ENCODE peak calls at places on chromosomes 2 and 18, in six cellular contexts. D is SK-N-SH, Q is MM.1S, V is GM23248, O is PC-3, A is HCT116. I is an unnamed sample. For H3K36me3, the result is how much of the 10 kb centered on the place peaks cover.

GRCh38 chr2:24672589-24672988 is 120.6 kb downstream of the PTRHD1 start:
- DNase-seq in D (no peak), Q (no peak), V (no peak), O (no peak), A (no peak), I (no peak)

GRCh38 chr2:203706403-203706802 is at the start of gene CD28:
- DNase-seq in D (no peak), Q (peak), V (no peak), O (no peak), A (no peak), I (no peak)

GRCh38 chr18:26435415-26436095 is 112.8 kb downstream of the KCTD1 start:
- DNase-seq in D (no peak), Q (no peak), V (no peak), O (no peak), A (no peak), I (no peak)

GRCh38 chr2:234679766-234680687 is 183.1 kb upstream of the ARL4C start:
- DNase-seq in D (no peak), Q (no peak), V (peak), O (peak), A (peak), I (no peak)

GRCh38 chr18:36440614-36441013 is 143.1 kb downstream of the FHOD3 start:
- DNase-seq in D (peak), Q (no peak), V (peak), O (no peak), A (no peak), I (no peak)

GRCh38 chr2:84807063-84807485 is 73.8 kb downstream of the TRABD2A start:
- DNase-seq in D (no peak), Q (no peak), V (peak), O (peak), A (peak), I (no peak)

GRCh38 chr2:71756280-71756906 is 303.0 kb downstream of the DYSF start:
- DNase-seq in D (no peak), Q (no peak), V (peak), O (peak), A (no peak), I (no peak)

GRCh38 chr18:28114472-28114871 is 62.5 kb downstream of the CDH2 start:
- DNase-seq in D (no peak), Q (no peak), V (peak), O (peak), A (no peak), I (no peak)

GRCh38 chr2:205865794-205866490 is 183.6 kb downstream of the NRP2 start:
- DNase-seq in D (peak), Q (no peak), V (peak), O (peak), A (no peak), I (no peak)

GRCh38 chr18:48222118-48222517 is 187.1 kb downstream of the ZBTB7C start:
- DNase-seq in D (peak), Q (peak), V (peak), O (peak), A (no peak), I (no peak)

GRCh38 chr2:178425255-178425827 is 25.6 kb downstream of the PRKRA start:
- DNase-seq in D (no peak), Q (no peak), V (no peak), O (no peak), A (no peak), I (no peak)

GRCh38 chr2:178427458-178427857 is 23.5 kb downstream of the PRKRA start:
- DNase-seq in D (no peak), Q (no peak), V (no peak), O (no peak), A (no peak), I (no peak)

GRCh38 chr2:178428396-178428806 is 22.6 kb downstream of the PRKRA start:
- DNase-seq in D (no peak), Q (no peak), V (no peak), O (peak), A (no peak), I (no peak)

GRCh38 chr2:178426388-178426787 is 24.6 kb downstream of the PRKRA start:
- DNase-seq in D (no peak), Q (no peak), V (peak), O (peak), A (no peak), I (no peak)

DNA sequence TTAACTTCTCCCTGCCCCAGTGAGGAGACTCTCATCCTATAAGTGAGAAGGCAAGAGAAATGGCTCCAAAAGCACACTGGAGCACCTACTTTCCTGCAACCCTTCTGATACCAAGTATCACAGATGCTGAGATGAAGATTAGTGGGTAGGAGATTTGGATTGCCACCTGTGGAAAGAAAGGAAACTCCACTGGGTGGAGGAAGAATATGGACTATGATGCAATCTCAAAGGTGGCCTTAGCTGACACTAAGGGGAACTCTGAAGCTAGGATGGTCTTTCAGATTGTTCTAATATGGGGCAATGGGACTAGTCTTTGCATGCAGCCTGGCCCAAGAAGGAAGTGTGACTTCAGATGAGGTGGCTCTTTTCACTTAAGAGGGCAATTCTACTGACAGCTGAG is 21.6 kb downstream of the PRKRA start:
- DNase-seq in D (no peak), Q (no peak), V (no peak), O (no peak), A (no peak), I (no peak)
- H3K36me3 ChIP-seq in D (half or more), Q (under half), V (under half), O (under half), A (under half), I (under half)

DNA sequence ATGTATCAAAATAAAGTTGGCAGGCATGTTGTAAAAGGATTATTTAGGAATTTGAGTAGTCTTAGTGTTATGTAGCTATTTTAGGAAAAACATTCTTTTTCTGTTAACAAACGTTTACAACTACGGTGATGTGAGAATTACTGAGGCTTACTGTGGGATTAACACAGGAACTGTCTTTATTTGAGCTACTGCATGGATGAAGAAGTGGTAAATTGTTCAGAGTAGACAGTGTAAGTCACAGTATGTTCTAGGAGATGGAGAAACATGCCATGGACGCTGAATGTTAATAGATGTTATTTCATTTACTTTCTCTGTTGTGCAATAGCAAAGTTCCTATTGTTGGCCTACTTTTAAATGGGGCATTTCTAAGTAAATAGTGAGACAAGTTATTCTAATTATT is 1.7 kb downstream of the PPM1B start:
- DNase-seq in D (no peak), Q (no peak), V (peak), O (peak), A (no peak), I (peak)
- TF ChIP-seq EZH2phosphoT487 in D (no peak), Q (no peak), V (no peak), O (no peak), A (no peak), I (no peak)

GRCh38 chr2:217060951-217061547 is 201.2 kb upstream of the TNP1 start:
- DNase-seq in D (no peak), Q (no peak), V (no peak), O (no peak), A (no peak), I (no peak)

GRCh38 chr2:217061916-217062315 is 202.1 kb upstream of the TNP1 start:
- DNase-seq in D (no peak), Q (no peak), V (no peak), O (no peak), A (no peak), I (no peak)

GRCh38 chr2:217057773-217058172 is 197.9 kb upstream of the TNP1 start:
- DNase-seq in D (no peak), Q (no peak), V (no peak), O (no peak), A (no peak), I (no peak)

GRCh38 chr2:217060516-217060915 is 200.7 kb upstream of the TNP1 start:
- DNase-seq in D (no peak), Q (no peak), V (no peak), O (no peak), A (no peak), I (no peak)

GRCh38 chr2:217058791-217059755 is 199.2 kb upstream of the TNP1 start:
- DNase-seq in D (no peak), Q (no peak), V (peak), O (no peak), A (no peak), I (no peak)
- H3K9ac ChIP-seq in D (no peak), Q (no peak), V (no peak), O (no peak), A (no peak), I (no peak)

GRCh38 chr2:165877565-165878550 is 75.7 kb downstream of the TTC21B start:
- DNase-seq in D (no peak), Q (peak), V (peak), O (peak), A (no peak), I (no peak)
- H3K36me3 ChIP-seq in D (under half), Q (under half), V (under half), O (under half), A (under half), I (under half)